ENCODE peak calls at places on chromosome 4, in eight cellular contexts. A, L, M, U, I, D, G and V are unnamed samples.

GRCh38 chr4:121034010-121034409 is 38.3 kb downstream of the NDNF start:
- DNase-seq in A (no peak), L (no peak), M (no peak), U (no peak), I (no peak), D (no peak), G (peak; percentile 57), V (no peak)

GRCh38 chr4:3045500-3045850 is 28.9 kb downstream of the HTT-AS start:
- DNase-seq in A (no peak), L (peak; percentile 38), M (no peak), U (peak; percentile 66), I (no peak), D (peak; percentile 58), G (peak; percentile 48), V (peak; percentile 67)

GRCh38 chr4:25817059-25817681 is 45.6 kb downstream of the SEL1L3 start:
- DNase-seq in A (no peak), L (no peak), M (no peak), U (no peak), I (no peak), D (no peak), G (peak; percentile 68), V (no peak)

GRCh38 chr4:79227896-79228295 is 98.0 kb downstream of the NAA11 start:
- DNase-seq in A (no peak), L (no peak), M (no peak), U (no peak), I (no peak), D (no peak), G (peak; percentile 76), V (no peak)

GRCh38 chr4:4820264-4820663 is 39.2 kb upstream of the MSX1 start:
- DNase-seq in A (peak; percentile 24), L (no peak), M (peak; percentile 16), U (no peak), I (no peak), D (no peak), G (no peak), V (no peak)

GRCh38 chr4:143386812-143387211 is 50.1 kb downstream of the GAB1 start:
- DNase-seq in A (no peak), L (no peak), M (no peak), U (no peak), I (no peak), D (no peak), G (no peak), V (no peak)

GRCh38 chr4:140996757-140997156 is 136.5 kb downstream of the RNF150 start:
- DNase-seq in A (no peak), L (no peak), M (no peak), U (no peak), I (no peak), D (no peak), G (peak; percentile 9), V (no peak)

GRCh38 chr4:148065069-148065468 is 333.2 kb downstream of the ARHGAP10 start:
- DNase-seq in A (no peak), L (no peak), M (no peak), U (no peak), I (no peak), D (no peak), G (peak; percentile 74), V (no peak)

GRCh38 chr4:37666625-37667071 is 19.5 kb downstream of the RELL1 start:
- DNase-seq in A (no peak), L (no peak), M (peak; percentile 55), U (no peak), I (peak; percentile 74), D (no peak), G (peak; percentile 84), V (no peak)

GRCh38 chr4:87391783-87392054 is 731 bp upstream of the HSD17B11 start:
- DNase-seq in A (no peak), L (no peak), M (no peak), U (no peak), I (no peak), D (no peak), G (no peak), V (no peak)

GRCh38 chr4:165111906-165112257 is 778 bp downstream of the TMEM192 start:
- DNase-seq in A (no peak), L (no peak), M (no peak), U (no peak), I (no peak), D (no peak), G (no peak), V (no peak)

GRCh38 chr4:98932539-98932938 is 3.6 kb upstream of the EIF4E start:
- DNase-seq in A (no peak), L (no peak), M (no peak), U (no peak), I (no peak), D (no peak), G (peak; percentile 21), V (no peak)

GRCh38 chr4:101345596-101346311 is 1.6 kb downstream of the PPP3CA start:
- DNase-seq in A (peak; percentile 75), L (peak; percentile 75), M (peak; percentile 75), U (peak; percentile 72), I (peak; percentile 66), D (peak; percentile 58), G (peak; percentile 61), V (peak; percentile 51)

GRCh38 chr4:132123870-132124623 is 1025.0 kb upstream of the PCDH10 start:
- DNase-seq in A (peak; percentile 44), L (no peak), M (no peak), U (no peak), I (no peak), D (no peak), G (peak; percentile 36), V (no peak)

GRCh38 chr4:108031427-108032083 is 41.9 kb downstream of the HADH start:
- DNase-seq in A (no peak), L (no peak), M (no peak), U (no peak), I (no peak), D (no peak), G (no peak), V (no peak)

GRCh38 chr4:83387922-83388676 is 53.5 kb upstream of the HPSE start:
- DNase-seq in A (peak; percentile 43), L (no peak), M (no peak), U (peak; percentile 5), I (no peak), D (peak; percentile 4), G (peak; percentile 24), V (no peak)

GRCh38 chr4:151329217-151330007 is 4.0 kb upstream of the SH3D19 start:
- DNase-seq in A (no peak), L (no peak), M (no peak), U (no peak), I (no peak), D (no peak), G (no peak), V (no peak)

GRCh38 chr4:67700119-67700873 is 659 bp downstream of the UBA6 start:
- DNase-seq in A (no peak), L (no peak), M (peak; percentile 53), U (no peak), I (no peak), D (no peak), G (no peak), V (no peak)

GRCh38 chr4:168621806-168622589 is 125.1 kb downstream of the PALLD start:
- DNase-seq in A (no peak), L (no peak), M (peak; percentile 80), U (no peak), I (no peak), D (no peak), G (peak; percentile 48), V (no peak)